ENCODE peak calls at places on chromosomes 4 and X, in nine cellular contexts. F, T, H, S, J, X, I, L and P are unnamed samples.

GRCh38 chr4:186144180-186144579 is 39.7 kb downstream of the FAM149A start:
- DNase-seq in F (no peak), T (peak; percentile 59), H (no peak), S (peak; percentile 28), J (no peak), X (no peak), I (peak; percentile 31), L (no peak), P (no peak)

GRCh38 chr4:85807247-85807915 is 332.4 kb downstream of the ARHGAP24 start:
- DNase-seq in F (peak; percentile 56), T (no peak), H (no peak), S (no peak), J (no peak), X (no peak), I (no peak), L (no peak), P (no peak)

GRCh38 chr4:173505924-173506779 is 23.9 kb downstream of the HAND2 start:
- DNase-seq in F (no peak), T (peak; percentile 89), H (peak; percentile 34), S (peak; percentile 74), J (peak; percentile 76), X (peak; percentile 74), I (peak; percentile 77), L (no peak), P (no peak)

GRCh38 chrX:15680401-15680800 is 15.8 kb upstream of the CLTRN start:
- DNase-seq in F (no peak), T (peak; percentile 25), H (no peak), S (peak; percentile 32), J (no peak), X (no peak), I (no peak), L (no peak), P (no peak)

GRCh38 chrX:125998432-125998831 is 167.7 kb downstream of the DCAF12L2 start:
- DNase-seq in F (no peak), T (peak; percentile 42), H (peak; percentile 1), S (no peak), J (no peak), X (peak; percentile 4), I (peak; percentile 4), L (no peak), P (no peak)

GRCh38 chr4:158760866-158761265 is 8.0 kb upstream of the FNIP2 start:
- DNase-seq in F (no peak), T (no peak), H (no peak), S (peak; percentile 7), J (no peak), X (no peak), I (no peak), L (no peak), P (no peak)

GRCh38 chr4:8140915-8141314 is 17.7 kb downstream of the ABLIM2 start:
- DNase-seq in F (no peak), T (no peak), H (no peak), S (no peak), J (no peak), X (no peak), I (no peak), L (no peak), P (no peak)

GRCh38 chr4:121551271-121551670 is 145.5 kb downstream of the ANXA5 start:
- DNase-seq in F (no peak), T (no peak), H (no peak), S (no peak), J (no peak), X (no peak), I (no peak), L (no peak), P (no peak)

GRCh38 chr4:108139089-108139488 is 29.6 kb downstream of the LEF1 start:
- DNase-seq in F (no peak), T (no peak), H (no peak), S (peak; percentile 24), J (no peak), X (no peak), I (no peak), L (no peak), P (no peak)

GRCh38 chrX:11427082-11428033 is 134.1 kb downstream of the AMELX start:
- DNase-seq in F (no peak), T (peak; percentile 22), H (no peak), S (no peak), J (peak; percentile 59), X (no peak), I (peak; percentile 37), L (no peak), P (no peak)

GRCh38 chr4:183765121-183765990 is 106.3 kb downstream of the TRAPPC11 start:
- DNase-seq in F (no peak), T (no peak), H (no peak), S (no peak), J (no peak), X (no peak), I (no peak), L (no peak), P (no peak)

GRCh38 chr4:113738251-113738650 is 23.3 kb downstream of the CAMK2D start:
- DNase-seq in F (no peak), T (no peak), H (no peak), S (no peak), J (no peak), X (no peak), I (no peak), L (no peak), P (no peak)

GRCh38 chrX:118862086-118862485 is 38.5 kb downstream of the ZCCHC12 start:
- DNase-seq in F (no peak), T (no peak), H (no peak), S (no peak), J (no peak), X (no peak), I (no peak), L (no peak), P (no peak)

GRCh38 chrX:129667412-129667811 is 12.7 kb upstream of the APLN start:
- DNase-seq in F (no peak), T (no peak), H (no peak), S (no peak), J (no peak), X (no peak), I (no peak), L (no peak), P (no peak)

GRCh38 chr4:7207791-7208231 is 15.5 kb downstream of the SORCS2 start:
- DNase-seq in F (no peak), T (no peak), H (no peak), S (no peak), J (no peak), X (no peak), I (no peak), L (no peak), P (no peak)

GRCh38 chr4:139851639-139852038 is 186.0 kb downstream of the MGST2 start:
- DNase-seq in F (no peak), T (no peak), H (no peak), S (no peak), J (no peak), X (no peak), I (no peak), L (no peak), P (no peak)

GRCh38 chr4:39576268-39576667 is 49.0 kb upstream of the UGDH start:
- DNase-seq in F (no peak), T (peak; percentile 19), H (no peak), S (peak; percentile 57), J (no peak), X (no peak), I (no peak), L (no peak), P (no peak)

GRCh38 chr4:81454498-81454897 is 17.2 kb downstream of the RASGEF1B start:
- DNase-seq in F (no peak), T (no peak), H (no peak), S (peak; percentile 73), J (no peak), X (no peak), I (no peak), L (no peak), P (no peak)

GRCh38 chrX:39307488-39307887 is 506.2 kb downstream of the MID1IP1 start:
- DNase-seq in F (no peak), T (no peak), H (no peak), S (no peak), J (peak; percentile 13), X (no peak), I (no peak), L (no peak), P (no peak)

GRCh38 chrX:150238656-150239382 is 124.3 kb upstream of the MAMLD1 start:
- DNase-seq in F (no peak), T (no peak), H (no peak), S (no peak), J (peak; percentile 31), X (no peak), I (no peak), L (no peak), P (no peak)

GRCh38 chrX:154775611-154776349 is 13.1 kb downstream of the DKC1 start:
- DNase-seq in F (no peak), T (peak; percentile 22), H (no peak), S (peak; percentile 57), J (no peak), X (peak; percentile 11), I (no peak), L (no peak), P (no peak)

GRCh38 chr4:69984030-69984443 is 11.7 kb upstream of the STATH start:
- DNase-seq in F (no peak), T (no peak), H (no peak), S (no peak), J (no peak), X (no peak), I (no peak), L (no peak), P (no peak)

GRCh38 chr4:17168571-17168970 is 270.1 kb upstream of the LDB2 start:
- DNase-seq in F (no peak), T (peak; percentile 75), H (no peak), S (no peak), J (no peak), X (no peak), I (no peak), L (no peak), P (no peak)

GRCh38 chr4:101081166-101081565 is 266.2 kb downstream of the PPP3CA start:
- DNase-seq in F (no peak), T (no peak), H (no peak), S (no peak), J (no peak), X (no peak), I (no peak), L (no peak), P (no peak)

GRCh38 chr4:82268050-82268825 is 105.6 kb downstream of the HNRNPD start:
- DNase-seq in F (no peak), T (peak; percentile 85), H (peak; percentile 66), S (peak; percentile 63), J (peak; percentile 69), X (peak; percentile 68), I (peak; percentile 40), L (peak; percentile 1), P (no peak)

GRCh38 chr4:164108971-164109370 is 614.5 kb downstream of the TMA16 start:
- DNase-seq in F (no peak), T (no peak), H (no peak), S (no peak), J (no peak), X (no peak), I (no peak), L (no peak), P (no peak)